ENCODE peak calls at places on chromosomes 13 and 19, in nine cellular contexts. G is right atrium auricular region, J is AG09319, W is SJSA1, N is RWPE1, A is caudate nucleus, S is germinal center, I is psoas muscle, R is aorta. M is an unnamed sample.

GRCh38 chr19:33819875-33820781 is 23.5 kb downstream of the KCTD15 start:
- DNase-seq in N (peak; percentile 90), W (no peak), S (peak; percentile 69), I (peak; percentile 87), J (peak; percentile 56), A (no peak), R (peak; percentile 92), G (peak; percentile 84), M (peak; percentile 53)

GRCh38 chr13:41075485-41075884 is 14.2 kb downstream of the WBP4 start:
- DNase-seq in S (no peak), G (no peak), I (no peak), A (no peak), N (no peak), R (no peak), J (no peak), W (no peak), M (no peak)

GRCh38 chr13:49248433-49249002 is 793 bp downstream of the CDADC1 start:
- DNase-seq in W (no peak), I (no peak), A (no peak), N (peak; percentile 19), G (peak; percentile 69), S (peak; percentile 22), J (no peak), R (peak; percentile 47), M (no peak)

GRCh38 chr13:111852701-111853100 is 214.2 kb upstream of the SOX1 start:
- DNase-seq in W (no peak), N (no peak), S (no peak), R (no peak), I (no peak), G (peak; percentile 32), A (no peak), J (no peak), M (no peak)

GRCh38 chr13:100208596-100208995 is 119.7 kb downstream of the PCCA start:
- DNase-seq in S (no peak), N (no peak), G (no peak), W (peak; percentile 41), R (no peak), I (no peak), A (no peak), J (no peak), M (no peak)

GRCh38 chr13:83215627-83216026 is 666.6 kb downstream of the SLITRK1 start:
- DNase-seq in A (no peak), R (no peak), S (no peak), I (no peak), N (peak; percentile 28), J (peak; percentile 16), G (no peak), W (no peak), M (no peak)

GRCh38 chr13:66673401-66673800 is 556.7 kb downstream of the PCDH9 start:
- DNase-seq in N (no peak), S (no peak), A (no peak), W (no peak), G (no peak), R (no peak), I (no peak), J (no peak), M (no peak)

GRCh38 chr19:33673996-33674395 is 52.2 kb downstream of the CHST8 start:
- DNase-seq in S (no peak), A (no peak), J (no peak), N (no peak), R (no peak), G (peak; percentile 36), I (no peak), W (no peak), M (no peak)

GRCh38 chr19:7288131-7288530 is 6.1 kb downstream of the INSR start:
- DNase-seq in N (no peak), W (no peak), R (no peak), S (no peak), A (no peak), I (no peak), G (no peak), J (no peak), M (no peak)

GRCh38 chr13:102405499-102406079 is 3.7 kb upstream of the FGF14 start:
- DNase-seq in J (no peak), I (no peak), G (no peak), N (no peak), R (no peak), A (no peak), W (no peak), S (no peak), M (no peak)

GRCh38 chr13:40486518-40487163 is 179.8 kb downstream of the FOXO1 start:
- DNase-seq in W (no peak), A (no peak), N (no peak), I (no peak), R (no peak), G (no peak), J (no peak), S (no peak), M (no peak)

GRCh38 chr19:47514151-47514868 is 553 bp downstream of the NAPA start:
- DNase-seq in G (no peak), I (peak; percentile 64), N (no peak), R (no peak), W (no peak), A (no peak), S (no peak), J (no peak), M (no peak)

GRCh38 chr13:74246398-74246975 is 112.3 kb upstream of the KLF12 start:
- DNase-seq in N (no peak), S (no peak), A (no peak), W (no peak), I (no peak), R (peak; percentile 40), J (no peak), G (peak; percentile 63), M (no peak)

GRCh38 chr19:41877916-41878905 is 1.1 kb downstream of the CD79A start:
- DNase-seq in W (no peak), J (no peak), R (no peak), I (no peak), A (no peak), N (no peak), G (no peak), S (no peak), M (no peak)

GRCh38 chr19:56405062-56405461 is 930 bp downstream of the ZNF583 start:
- DNase-seq in W (no peak), A (no peak), N (no peak), R (no peak), S (no peak), J (no peak), G (no peak), I (no peak), M (no peak)

GRCh38 chr13:29543230-29544215 is 52.0 kb downstream of the SLC7A1 start:
- DNase-seq in W (peak; percentile 84), S (no peak), G (no peak), N (no peak), A (no peak), I (no peak), J (no peak), R (no peak), M (no peak)

GRCh38 chr19:46697142-46697960 is 19.6 kb downstream of the PRKD2 start:
- DNase-seq in W (no peak), N (no peak), A (peak; percentile 60), R (peak; percentile 91), G (peak; percentile 86), S (no peak), J (peak; percentile 50), I (peak; percentile 94), M (no peak)

GRCh38 chr13:97285221-97285955 is 63.3 kb downstream of the MBNL2 start:
- DNase-seq in S (no peak), N (no peak), I (no peak), W (no peak), R (no peak), J (no peak), G (no peak), A (no peak), M (no peak)

GRCh38 chr13:74037762-74038161 is 96.4 kb downstream of the KLF12 start:
- DNase-seq in W (no peak), A (no peak), S (no peak), I (no peak), R (no peak), G (no peak), N (no peak), J (no peak), M (no peak)

GRCh38 chr13:112330479-112331407 is 45.4 kb upstream of the SPACA7 start:
- DNase-seq in I (no peak), N (no peak), A (no peak), W (no peak), S (no peak), R (no peak), J (no peak), G (no peak), M (no peak)

GRCh38 chr19:38060346-38060745 is 153.3 kb downstream of the SIPA1L3 start:
- DNase-seq in R (no peak), I (no peak), N (no peak), W (no peak), A (no peak), S (no peak), G (no peak), J (no peak), M (no peak)

M was measured in effector memory CD4-positive, alpha-beta T cell.